ENCODE peak calls at places on chromosome 4, in ten cellular contexts. One of them, this sample, is unnamed.
A peak's percentile ranks its signal among the peaks of the same experiment; 100 is the strongest.

GRCh38 chr4:87423313-87424031 is 1.1 kb downstream of the NUDT9 start:
- DNase-seq in CMK: no peak
- DNase-seq in stimulated activated CD8-positive, alpha-beta memory T cell treated with anti-CD3 and anti-CD28 coated beads, Interleukin-15, amount 100 ng/mL, for 48 hours: no peak
- DNase-seq in thyroid gland: no peak
- DNase-seq in activated naive CD4-positive, alpha-beta T cell treated with anti-CD3 and anti-CD28 coated beads, Interleukin-2, amount 50 U/mL, for 16 hours: no peak
- DNase-seq in brain microvascular endothelial cell: no peak
- DNase-seq in iris pigment epithelial cell: no peak
- DNase-seq in AG04449: no peak
- DNase-seq in stimulated activated CD4-positive, alpha-beta T cell treated with anti-CD3 and anti-CD28 coated beads, Interleukin-2, amount 100 ng/mL, for 24 hours: no peak
- DNase-seq in posterior vena cava: no peak
- DNase-seq in this sample: peak; percentile 25

GRCh38 chr4:8719421-8719820 is 126.9 kb downstream of the CPZ start:
- DNase-seq in thyroid gland: no peak
- DNase-seq in brain microvascular endothelial cell: no peak
- DNase-seq in activated naive CD4-positive, alpha-beta T cell treated with anti-CD3 and anti-CD28 coated beads, Interleukin-2, amount 50 U/mL, for 16 hours: no peak
- DNase-seq in iris pigment epithelial cell: no peak
- DNase-seq in posterior vena cava: no peak
- DNase-seq in CMK: no peak
- DNase-seq in AG04449: no peak
- DNase-seq in stimulated activated CD4-positive, alpha-beta T cell treated with anti-CD3 and anti-CD28 coated beads, Interleukin-2, amount 100 ng/mL, for 24 hours: no peak
- DNase-seq in stimulated activated CD8-positive, alpha-beta memory T cell treated with anti-CD3 and anti-CD28 coated beads, Interleukin-15, amount 100 ng/mL, for 48 hours: no peak
- DNase-seq in this sample: no peak

GRCh38 chr4:185215261-185215660 is 5.9 kb downstream of the SNX25 start:
- DNase-seq in thyroid gland: peak; percentile 20
- DNase-seq in activated naive CD4-positive, alpha-beta T cell treated with anti-CD3 and anti-CD28 coated beads, Interleukin-2, amount 50 U/mL, for 16 hours: no peak
- DNase-seq in stimulated activated CD8-positive, alpha-beta memory T cell treated with anti-CD3 and anti-CD28 coated beads, Interleukin-15, amount 100 ng/mL, for 48 hours: no peak
- DNase-seq in CMK: no peak
- DNase-seq in posterior vena cava: no peak
- DNase-seq in brain microvascular endothelial cell: no peak
- DNase-seq in stimulated activated CD4-positive, alpha-beta T cell treated with anti-CD3 and anti-CD28 coated beads, Interleukin-2, amount 100 ng/mL, for 24 hours: no peak
- DNase-seq in iris pigment epithelial cell: peak; percentile 28
- DNase-seq in AG04449: peak; percentile 42
- DNase-seq in this sample: no peak

GRCh38 chr4:6668391-6668790 is 25.3 kb upstream of the S100P start:
- DNase-seq in brain microvascular endothelial cell: peak; percentile 56
- DNase-seq in stimulated activated CD8-positive, alpha-beta memory T cell treated with anti-CD3 and anti-CD28 coated beads, Interleukin-15, amount 100 ng/mL, for 48 hours: no peak
- DNase-seq in posterior vena cava: no peak
- DNase-seq in thyroid gland: no peak
- DNase-seq in CMK: no peak
- DNase-seq in iris pigment epithelial cell: peak; percentile 82
- DNase-seq in activated naive CD4-positive, alpha-beta T cell treated with anti-CD3 and anti-CD28 coated beads, Interleukin-2, amount 50 U/mL, for 16 hours: no peak
- DNase-seq in AG04449: peak; percentile 16
- DNase-seq in stimulated activated CD4-positive, alpha-beta T cell treated with anti-CD3 and anti-CD28 coated beads, Interleukin-2, amount 100 ng/mL, for 24 hours: no peak
- DNase-seq in this sample: peak; percentile 67

GRCh38 chr4:40843696-40844095 is 93.9 kb downstream of the NSUN7 start:
- DNase-seq in stimulated activated CD4-positive, alpha-beta T cell treated with anti-CD3 and anti-CD28 coated beads, Interleukin-2, amount 100 ng/mL, for 24 hours: peak; percentile 27
- DNase-seq in AG04449: no peak
- DNase-seq in thyroid gland: no peak
- DNase-seq in activated naive CD4-positive, alpha-beta T cell treated with anti-CD3 and anti-CD28 coated beads, Interleukin-2, amount 50 U/mL, for 16 hours: peak; percentile 23
- DNase-seq in posterior vena cava: no peak
- DNase-seq in iris pigment epithelial cell: no peak
- DNase-seq in stimulated activated CD8-positive, alpha-beta memory T cell treated with anti-CD3 and anti-CD28 coated beads, Interleukin-15, amount 100 ng/mL, for 48 hours: no peak
- DNase-seq in brain microvascular endothelial cell: no peak
- DNase-seq in CMK: no peak
- DNase-seq in this sample: peak; percentile 10

GRCh38 chr4:4575284-4576211 is 33.7 kb upstream of the STX18 start:
- DNase-seq in stimulated activated CD8-positive, alpha-beta memory T cell treated with anti-CD3 and anti-CD28 coated beads, Interleukin-15, amount 100 ng/mL, for 48 hours: peak; percentile 43
- DNase-seq in brain microvascular endothelial cell: peak; percentile 6
- DNase-seq in AG04449: no peak
- DNase-seq in iris pigment epithelial cell: peak; percentile 48
- DNase-seq in posterior vena cava: peak; percentile 89
- DNase-seq in stimulated activated CD4-positive, alpha-beta T cell treated with anti-CD3 and anti-CD28 coated beads, Interleukin-2, amount 100 ng/mL, for 24 hours: peak; percentile 63
- DNase-seq in CMK: no peak
- DNase-seq in activated naive CD4-positive, alpha-beta T cell treated with anti-CD3 and anti-CD28 coated beads, Interleukin-2, amount 50 U/mL, for 16 hours: peak; percentile 71
- DNase-seq in thyroid gland: peak; percentile 63
- DNase-seq in this sample: peak; percentile 67

GRCh38 chr4:57199267-57199666 is 89.1 kb upstream of the IGFBP7 start:
- DNase-seq in activated naive CD4-positive, alpha-beta T cell treated with anti-CD3 and anti-CD28 coated beads, Interleukin-2, amount 50 U/mL, for 16 hours: no peak
- DNase-seq in stimulated activated CD4-positive, alpha-beta T cell treated with anti-CD3 and anti-CD28 coated beads, Interleukin-2, amount 100 ng/mL, for 24 hours: no peak
- DNase-seq in CMK: no peak
- DNase-seq in iris pigment epithelial cell: no peak
- DNase-seq in posterior vena cava: no peak
- DNase-seq in AG04449: no peak
- DNase-seq in stimulated activated CD8-positive, alpha-beta memory T cell treated with anti-CD3 and anti-CD28 coated beads, Interleukin-15, amount 100 ng/mL, for 48 hours: no peak
- DNase-seq in thyroid gland: no peak
- DNase-seq in brain microvascular endothelial cell: no peak
- DNase-seq in this sample: no peak

GRCh38 chr4:184417802-184418511 is 56.4 kb downstream of the IRF2 start:
- DNase-seq in iris pigment epithelial cell: peak; percentile 88
- DNase-seq in posterior vena cava: no peak
- DNase-seq in CMK: no peak
- DNase-seq in AG04449: peak; percentile 47
- DNase-seq in stimulated activated CD4-positive, alpha-beta T cell treated with anti-CD3 and anti-CD28 coated beads, Interleukin-2, amount 100 ng/mL, for 24 hours: no peak
- DNase-seq in stimulated activated CD8-positive, alpha-beta memory T cell treated with anti-CD3 and anti-CD28 coated beads, Interleukin-15, amount 100 ng/mL, for 48 hours: no peak
- DNase-seq in activated naive CD4-positive, alpha-beta T cell treated with anti-CD3 and anti-CD28 coated beads, Interleukin-2, amount 50 U/mL, for 16 hours: no peak
- DNase-seq in thyroid gland: no peak
- DNase-seq in brain microvascular endothelial cell: peak; percentile 58
- DNase-seq in this sample: peak; percentile 92

This sample was measured in ELR.